ENCODE peak calls at places on chromosomes 7 and 10, in six cellular contexts. Z, Q, I, Y, E and M are unnamed samples.

GRCh38 chr7:65222655-65223054 is 151.0 kb upstream of the ZNF92 start:
- ATAC-seq in Z (no peak), Q (no peak), I (no peak), Y (no peak), E (no peak), M (no peak)

GRCh38 chr10:60098676-60099601 is 192.6 kb upstream of the CCDC6 start:
- ATAC-seq in Z (peak), Q (peak), I (peak), Y (no peak), E (peak), M (no peak)

GRCh38 chr10:112969542-112969941 is 19.5 kb downstream of the TCF7L2 start:
- ATAC-seq in Z (peak), Q (no peak), I (no peak), Y (no peak), E (no peak), M (no peak)

GRCh38 chr10:15182541-15183207 is 14.2 kb upstream of the NMT2 start:
- ATAC-seq in Z (no peak), Q (no peak), I (no peak), Y (no peak), E (peak), M (no peak)

GRCh38 chr10:124285587-124286527 is 132.9 kb downstream of the OAT start:
- ATAC-seq in Z (no peak), Q (no peak), I (peak), Y (no peak), E (no peak), M (no peak)

GRCh38 chr10:31071232-31071999 is 39.8 kb upstream of the ZNF438 start:
- ATAC-seq in Z (no peak), Q (no peak), I (no peak), Y (no peak), E (no peak), M (peak)

GRCh38 chr10:116720241-116721047 is 21.9 kb downstream of the HSPA12A start:
- ATAC-seq in Z (peak), Q (no peak), I (no peak), Y (no peak), E (no peak), M (no peak)

GRCh38 chr10:101624526-101625102 is 36.5 kb downstream of the DPCD start:
- ATAC-seq in Z (no peak), Q (no peak), I (no peak), Y (no peak), E (no peak), M (no peak)

GRCh38 chr10:48399056-48399541 is 92.6 kb downstream of the MAPK8 start:
- ATAC-seq in Z (no peak), Q (peak), I (peak), Y (no peak), E (peak), M (no peak)

GRCh38 chr7:66517212-66517909 is 111.3 kb upstream of the KCTD7 start:
- ATAC-seq in Z (peak), Q (no peak), I (no peak), Y (no peak), E (peak), M (no peak)

GRCh38 chr10:114729103-114729659 is 71.1 kb upstream of the ABLIM1 start:
- ATAC-seq in Z (no peak), Q (no peak), I (no peak), Y (no peak), E (no peak), M (no peak)

GRCh38 chr7:100835903-100836811 is 8.8 kb upstream of the EPHB4 start:
- ATAC-seq in Z (peak), Q (peak), I (no peak), Y (peak), E (peak), M (peak)

GRCh38 chr10:75858357-75858756 is 426.9 kb downstream of the LRMDA start:
- ATAC-seq in Z (no peak), Q (no peak), I (no peak), Y (no peak), E (no peak), M (no peak)

GRCh38 chr10:74784462-74784861 is 41.9 kb upstream of the KAT6B start:
- ATAC-seq in Z (no peak), Q (no peak), I (peak), Y (no peak), E (no peak), M (no peak)

GRCh38 chr10:50981904-50982303 is 92.4 kb upstream of the PRKG1 start:
- ATAC-seq in Z (no peak), Q (no peak), I (no peak), Y (no peak), E (no peak), M (no peak)

GRCh38 chr7:14403587-14403986 is 414.1 kb upstream of the ETV1 start:
- ATAC-seq in Z (no peak), Q (no peak), I (no peak), Y (no peak), E (no peak), M (no peak)
- TF ChIP-seq EP300 in Z (no peak), Q (no peak), I (no peak), Y (no peak), E (no peak), M (no peak)

GRCh38 chr10:23344251-23344841 is at the start of gene C10orf67:
- ATAC-seq in Z (no peak), Q (peak), I (peak), Y (no peak), E (no peak), M (peak)
- TF ChIP-seq EP300 in Z (no peak), Q (no peak), I (no peak), Y (no peak), E (no peak), M (no peak)

DNA sequence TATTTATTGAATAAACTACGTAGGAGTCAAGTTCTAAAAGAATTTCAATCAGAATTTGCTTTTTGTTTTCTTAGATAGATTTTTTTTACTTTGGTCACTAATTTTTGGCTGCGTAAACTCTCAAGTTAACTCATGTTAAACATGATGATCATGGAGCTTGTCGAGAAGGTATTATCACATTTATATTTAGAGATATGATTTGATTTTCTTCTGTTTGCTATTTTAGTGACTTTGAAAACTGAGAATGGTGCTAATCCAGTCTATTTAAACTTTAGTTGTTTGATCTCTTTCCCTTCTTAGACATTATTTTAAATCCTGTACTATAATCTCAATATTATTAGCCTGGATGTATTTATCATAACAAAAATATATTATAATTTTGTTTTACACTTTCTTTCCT is 179.4 kb upstream of the SEMA3C start:
- ATAC-seq in Z (no peak), Q (no peak), I (no peak), Y (no peak), E (no peak), M (no peak)
- TF ChIP-seq EP300 in Z (no peak), Q (no peak), I (no peak), Y (no peak), E (no peak), M (no peak)

GRCh38 chr10:121573541-121573941 is 24.7 kb downstream of the FGFR2 start:
- ATAC-seq in Z (no peak), Q (no peak), I (no peak), Y (no peak), E (no peak), M (no peak)

GRCh38 chr10:121576139-121576538 is 22.1 kb downstream of the FGFR2 start:
- ATAC-seq in Z (no peak), Q (no peak), I (no peak), Y (no peak), E (no peak), M (no peak)

GRCh38 chr10:121577568-121577967 is 20.7 kb downstream of the FGFR2 start:
- ATAC-seq in Z (no peak), Q (no peak), I (no peak), Y (no peak), E (no peak), M (no peak)

GRCh38 chr10:121572857-121573540 is 25.2 kb downstream of the FGFR2 start:
- ATAC-seq in Z (no peak), Q (no peak), I (no peak), Y (no peak), E (no peak), M (no peak)

DNA sequence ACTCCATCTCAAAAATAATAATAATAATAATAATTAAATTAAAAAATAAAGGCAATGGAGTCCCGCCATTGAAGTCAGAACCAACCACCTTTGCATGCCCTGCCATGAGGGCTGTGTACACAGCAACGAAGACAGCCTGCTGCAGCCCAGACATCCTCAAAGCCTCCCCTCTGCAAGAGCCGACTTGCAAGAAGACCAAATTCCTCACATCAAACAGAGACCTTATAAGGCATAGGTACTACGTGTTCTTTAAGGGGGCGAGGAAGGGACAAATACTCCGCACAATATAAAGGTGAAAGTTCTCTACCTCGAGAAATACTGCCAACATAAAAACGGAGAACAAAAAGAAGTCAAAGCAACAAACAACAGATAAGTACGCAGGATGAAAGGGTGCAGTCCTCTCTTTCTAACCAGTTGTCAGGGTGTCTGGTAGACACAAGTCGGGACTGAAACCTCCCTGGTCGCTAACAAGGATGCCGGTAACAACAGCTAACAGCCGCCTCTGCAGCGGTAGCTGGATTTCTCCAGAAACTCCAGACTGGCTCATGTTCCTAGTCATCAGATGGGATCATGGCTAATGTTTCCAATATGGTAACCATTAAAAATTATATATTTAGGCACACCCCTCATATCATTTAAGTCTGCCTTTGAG is 23.6 kb downstream of the FGFR2 start:
- ATAC-seq in Z (no peak), Q (no peak), I (no peak), Y (no peak), E (no peak), M (peak)
- TF ChIP-seq EP300 in Z (no peak), Q (no peak), I (no peak), Y (no peak), E (no peak), M (no peak)